ENCODE peak calls at places on chromosomes 1 and 21, in six cellular contexts. One of them, this sample, is unnamed.

GRCh38 chr1:28836421-28836956 is 24.5 kb downstream of the OPRD1 start:
- DNase-seq in GM23338: no peak
- DNase-seq in CD8-positive, alpha-beta T cell: no peak
- DNase-seq in RWPE1: no peak
- DNase-seq in ascending aorta: no peak
- DNase-seq in upper lobe of right lung: no peak
- DNase-seq in this sample: no peak

GRCh38 chr1:56719171-56719570 is 74.1 kb downstream of the PRKAA2 start:
- DNase-seq in GM23338: no peak
- DNase-seq in CD8-positive, alpha-beta T cell: no peak
- DNase-seq in RWPE1: no peak
- DNase-seq in ascending aorta: no peak
- DNase-seq in upper lobe of right lung: no peak
- DNase-seq in this sample: no peak

GRCh38 chr1:30518696-30519095 is 204.7 kb downstream of the MATN1 start:
- DNase-seq in GM23338: no peak
- DNase-seq in CD8-positive, alpha-beta T cell: no peak
- DNase-seq in RWPE1: no peak
- DNase-seq in ascending aorta: no peak
- DNase-seq in upper lobe of right lung: no peak
- DNase-seq in this sample: no peak

GRCh38 chr1:214621178-214621577 is 18.2 kb downstream of the CENPF start:
- DNase-seq in GM23338: no peak
- DNase-seq in CD8-positive, alpha-beta T cell: no peak
- DNase-seq in RWPE1: no peak
- DNase-seq in ascending aorta: no peak
- DNase-seq in upper lobe of right lung: no peak
- DNase-seq in this sample: no peak

GRCh38 chr1:178718520-178718919 is 6.5 kb upstream of the RALGPS2 start:
- DNase-seq in GM23338: no peak
- DNase-seq in CD8-positive, alpha-beta T cell: no peak
- DNase-seq in RWPE1: no peak
- DNase-seq in ascending aorta: no peak
- DNase-seq in upper lobe of right lung: no peak
- DNase-seq in this sample: no peak

GRCh38 chr1:220786337-220787068 is at the start of gene MTARC1:
- DNase-seq in GM23338: peak
- DNase-seq in CD8-positive, alpha-beta T cell: no peak
- DNase-seq in RWPE1: peak
- DNase-seq in ascending aorta: no peak
- DNase-seq in upper lobe of right lung: peak
- DNase-seq in this sample: no peak

GRCh38 chr1:1101503-1101902 is 14.4 kb downstream of the C1orf159 start:
- DNase-seq in GM23338: no peak
- DNase-seq in CD8-positive, alpha-beta T cell: no peak
- DNase-seq in RWPE1: no peak
- DNase-seq in ascending aorta: no peak
- DNase-seq in upper lobe of right lung: peak
- DNase-seq in this sample: no peak

GRCh38 chr1:23555949-23556640 is 3.2 kb downstream of the ID3 start:
- DNase-seq in GM23338: peak
- DNase-seq in CD8-positive, alpha-beta T cell: no peak
- DNase-seq in RWPE1: peak
- DNase-seq in ascending aorta: peak
- DNase-seq in upper lobe of right lung: no peak
- DNase-seq in this sample: peak

GRCh38 chr1:22886211-22886610 is 86.5 kb downstream of the LACTBL1 start:
- DNase-seq in GM23338: no peak
- DNase-seq in CD8-positive, alpha-beta T cell: no peak
- DNase-seq in RWPE1: no peak
- DNase-seq in ascending aorta: no peak
- DNase-seq in upper lobe of right lung: no peak
- DNase-seq in this sample: peak

GRCh38 chr1:227950735-227951224 is 3.0 kb upstream of the WNT9A start:
- DNase-seq in GM23338: no peak
- DNase-seq in CD8-positive, alpha-beta T cell: no peak
- DNase-seq in RWPE1: no peak
- DNase-seq in ascending aorta: no peak
- DNase-seq in upper lobe of right lung: peak
- DNase-seq in this sample: no peak

GRCh38 chr1:12549106-12549459 is 68.9 kb downstream of the DHRS3 start:
- DNase-seq in GM23338: no peak
- DNase-seq in CD8-positive, alpha-beta T cell: no peak
- DNase-seq in RWPE1: no peak
- DNase-seq in ascending aorta: no peak
- DNase-seq in upper lobe of right lung: peak
- DNase-seq in this sample: no peak

GRCh38 chr21:39033878-39034589 is 149.2 kb downstream of the PSMG1 start:
- DNase-seq in GM23338: no peak
- DNase-seq in CD8-positive, alpha-beta T cell: no peak
- DNase-seq in RWPE1: no peak
- DNase-seq in ascending aorta: no peak
- DNase-seq in upper lobe of right lung: peak
- DNase-seq in this sample: no peak

GRCh38 chr1:212816567-212817278 is 25.0 kb downstream of the TATDN3 start:
- DNase-seq in GM23338: no peak
- DNase-seq in CD8-positive, alpha-beta T cell: no peak
- DNase-seq in RWPE1: no peak
- DNase-seq in ascending aorta: no peak
- DNase-seq in upper lobe of right lung: no peak
- DNase-seq in this sample: no peak

GRCh38 chr1:8985915-8986813 is 40.1 kb downstream of the SLC2A7 start:
- DNase-seq in GM23338: no peak
- DNase-seq in CD8-positive, alpha-beta T cell: no peak
- DNase-seq in RWPE1: peak
- DNase-seq in ascending aorta: peak
- DNase-seq in upper lobe of right lung: peak
- DNase-seq in this sample: peak

GRCh38 chr1:26350701-26351590 is 3.0 kb downstream of the CRYBG2 start:
- DNase-seq in GM23338: peak
- DNase-seq in CD8-positive, alpha-beta T cell: no peak
- DNase-seq in RWPE1: no peak
- DNase-seq in ascending aorta: no peak
- DNase-seq in upper lobe of right lung: no peak
- DNase-seq in this sample: no peak

GRCh38 chr1:51636765-51637522 is 20.1 kb downstream of the OSBPL9 start:
- DNase-seq in GM23338: no peak
- DNase-seq in CD8-positive, alpha-beta T cell: no peak
- DNase-seq in RWPE1: peak
- DNase-seq in ascending aorta: peak
- DNase-seq in upper lobe of right lung: no peak
- DNase-seq in this sample: peak

GRCh38 chr1:12148160-12148957 is 18.4 kb upstream of the TNFRSF1B start:
- DNase-seq in GM23338: no peak
- DNase-seq in CD8-positive, alpha-beta T cell: no peak
- DNase-seq in RWPE1: no peak
- DNase-seq in ascending aorta: no peak
- DNase-seq in upper lobe of right lung: no peak
- DNase-seq in this sample: no peak

GRCh38 chr1:244150071-244150470 is 99.0 kb downstream of the ZBTB18 start:
- DNase-seq in GM23338: no peak
- DNase-seq in CD8-positive, alpha-beta T cell: no peak
- DNase-seq in RWPE1: no peak
- DNase-seq in ascending aorta: no peak
- DNase-seq in upper lobe of right lung: no peak
- DNase-seq in this sample: peak

GRCh38 chr21:26798856-26799751 is 46.1 kb downstream of the ADAMTS1 start:
- DNase-seq in GM23338: no peak
- DNase-seq in CD8-positive, alpha-beta T cell: no peak
- DNase-seq in RWPE1: no peak
- DNase-seq in ascending aorta: no peak
- DNase-seq in upper lobe of right lung: no peak
- DNase-seq in this sample: no peak

GRCh38 chr1:12618661-12619395 is 818 bp upstream of the DHRS3 start:
- DNase-seq in GM23338: peak
- DNase-seq in CD8-positive, alpha-beta T cell: peak
- DNase-seq in RWPE1: peak
- DNase-seq in ascending aorta: peak
- DNase-seq in upper lobe of right lung: peak
- DNase-seq in this sample: peak

GRCh38 chr1:32406629-32407111 is 12.4 kb upstream of the BSDC1 start:
- DNase-seq in GM23338: no peak
- DNase-seq in CD8-positive, alpha-beta T cell: no peak
- DNase-seq in RWPE1: no peak
- DNase-seq in ascending aorta: no peak
- DNase-seq in upper lobe of right lung: no peak
- DNase-seq in this sample: no peak

GRCh38 chr1:47703161-47703825 is 265.4 kb downstream of the FOXD2 start:
- DNase-seq in GM23338: no peak
- DNase-seq in CD8-positive, alpha-beta T cell: no peak
- DNase-seq in RWPE1: no peak
- DNase-seq in ascending aorta: no peak
- DNase-seq in upper lobe of right lung: peak
- DNase-seq in this sample: no peak

GRCh38 chr1:37919277-37919676 is 27.6 kb downstream of the INPP5B start:
- DNase-seq in GM23338: peak
- DNase-seq in CD8-positive, alpha-beta T cell: peak
- DNase-seq in RWPE1: no peak
- DNase-seq in ascending aorta: no peak
- DNase-seq in upper lobe of right lung: no peak
- DNase-seq in this sample: no peak

GRCh38 chr1:158068918-158069317 is 75.5 kb downstream of the KIRREL1 start:
- DNase-seq in GM23338: no peak
- DNase-seq in CD8-positive, alpha-beta T cell: no peak
- DNase-seq in RWPE1: no peak
- DNase-seq in ascending aorta: no peak
- DNase-seq in upper lobe of right lung: peak
- DNase-seq in this sample: no peak

GRCh38 chr1:183293243-183293642 is 107.2 kb downstream of the LAMC2 start:
- DNase-seq in GM23338: no peak
- DNase-seq in CD8-positive, alpha-beta T cell: no peak
- DNase-seq in RWPE1: no peak
- DNase-seq in ascending aorta: no peak
- DNase-seq in upper lobe of right lung: no peak
- DNase-seq in this sample: no peak

GRCh38 chr1:224168859-224169380 is 14.1 kb upstream of the DEGS1 start:
- DNase-seq in GM23338: no peak
- DNase-seq in CD8-positive, alpha-beta T cell: peak
- DNase-seq in RWPE1: no peak
- DNase-seq in ascending aorta: no peak
- DNase-seq in upper lobe of right lung: no peak
- DNase-seq in this sample: no peak

GRCh38 chr1:224172229-224172628 is 10.8 kb upstream of the DEGS1 start:
- DNase-seq in GM23338: no peak
- DNase-seq in CD8-positive, alpha-beta T cell: no peak
- DNase-seq in RWPE1: no peak
- DNase-seq in ascending aorta: no peak
- DNase-seq in upper lobe of right lung: no peak
- DNase-seq in this sample: no peak

GRCh38 chr1:224173523-224173922 is 9.5 kb upstream of the DEGS1 start:
- DNase-seq in GM23338: no peak
- DNase-seq in CD8-positive, alpha-beta T cell: no peak
- DNase-seq in RWPE1: no peak
- DNase-seq in ascending aorta: no peak
- DNase-seq in upper lobe of right lung: no peak
- DNase-seq in this sample: no peak

GRCh38 chr1:224169876-224170275 is 13.2 kb upstream of the DEGS1 start:
- DNase-seq in GM23338: peak
- DNase-seq in CD8-positive, alpha-beta T cell: no peak
- DNase-seq in RWPE1: no peak
- DNase-seq in ascending aorta: no peak
- DNase-seq in upper lobe of right lung: no peak
- DNase-seq in this sample: no peak

GRCh38 chr1:224170748-224171478 is 12.1 kb upstream of the DEGS1 start:
- DNase-seq in GM23338: peak
- DNase-seq in CD8-positive, alpha-beta T cell: peak
- DNase-seq in RWPE1: no peak
- DNase-seq in ascending aorta: no peak
- DNase-seq in upper lobe of right lung: peak
- DNase-seq in this sample: no peak
- TF ChIP-seq CTCF in GM23338: peak
- TF ChIP-seq CTCF in CD8-positive, alpha-beta T cell: peak
- TF ChIP-seq CTCF in RWPE1: no peak
- TF ChIP-seq CTCF in ascending aorta: no peak
- TF ChIP-seq CTCF in upper lobe of right lung: peak
- TF ChIP-seq CTCF in this sample: peak

GRCh38 chr21:45747802-45748445 is 104.4 kb downstream of the PCBP3 start:
- DNase-seq in GM23338: peak
- DNase-seq in CD8-positive, alpha-beta T cell: no peak
- DNase-seq in RWPE1: peak
- DNase-seq in ascending aorta: no peak
- DNase-seq in upper lobe of right lung: no peak
- DNase-seq in this sample: no peak
- TF ChIP-seq CTCF in GM23338: no peak
- TF ChIP-seq CTCF in CD8-positive, alpha-beta T cell: no peak
- TF ChIP-seq CTCF in RWPE1: no peak
- TF ChIP-seq CTCF in ascending aorta: no peak
- TF ChIP-seq CTCF in upper lobe of right lung: no peak
- TF ChIP-seq CTCF in this sample: no peak

GRCh38 chr1:101438359-101438758 is 201.5 kb downstream of the S1PR1 start:
- DNase-seq in GM23338: peak
- DNase-seq in CD8-positive, alpha-beta T cell: no peak
- DNase-seq in RWPE1: peak
- DNase-seq in ascending aorta: no peak
- DNase-seq in upper lobe of right lung: no peak
- DNase-seq in this sample: no peak
- TF ChIP-seq CTCF in GM23338: peak
- TF ChIP-seq CTCF in CD8-positive, alpha-beta T cell: no peak
- TF ChIP-seq CTCF in RWPE1: no peak
- TF ChIP-seq CTCF in ascending aorta: no peak
- TF ChIP-seq CTCF in upper lobe of right lung: no peak
- TF ChIP-seq CTCF in this sample: peak

GRCh38 chr1:6104631-6105030 is 58.9 kb downstream of the KCNAB2 start:
- DNase-seq in GM23338: no peak
- DNase-seq in CD8-positive, alpha-beta T cell: no peak
- DNase-seq in RWPE1: no peak
- DNase-seq in ascending aorta: no peak
- DNase-seq in upper lobe of right lung: peak
- DNase-seq in this sample: no peak

GRCh38 chr1:6105218-6105679 is 59.6 kb downstream of the KCNAB2 start:
- DNase-seq in GM23338: no peak
- DNase-seq in CD8-positive, alpha-beta T cell: no peak
- DNase-seq in RWPE1: no peak
- DNase-seq in ascending aorta: no peak
- DNase-seq in upper lobe of right lung: no peak
- DNase-seq in this sample: no peak

GRCh38 chr1:6106321-6106731 is 60.6 kb downstream of the KCNAB2 start:
- DNase-seq in GM23338: no peak
- DNase-seq in CD8-positive, alpha-beta T cell: no peak
- DNase-seq in RWPE1: no peak
- DNase-seq in ascending aorta: no peak
- DNase-seq in upper lobe of right lung: no peak
- DNase-seq in this sample: no peak

GRCh38 chr1:6106977-6107376 is 61.3 kb downstream of the KCNAB2 start:
- DNase-seq in GM23338: no peak
- DNase-seq in CD8-positive, alpha-beta T cell: no peak
- DNase-seq in RWPE1: no peak
- DNase-seq in ascending aorta: no peak
- DNase-seq in upper lobe of right lung: no peak
- DNase-seq in this sample: no peak

DNA sequence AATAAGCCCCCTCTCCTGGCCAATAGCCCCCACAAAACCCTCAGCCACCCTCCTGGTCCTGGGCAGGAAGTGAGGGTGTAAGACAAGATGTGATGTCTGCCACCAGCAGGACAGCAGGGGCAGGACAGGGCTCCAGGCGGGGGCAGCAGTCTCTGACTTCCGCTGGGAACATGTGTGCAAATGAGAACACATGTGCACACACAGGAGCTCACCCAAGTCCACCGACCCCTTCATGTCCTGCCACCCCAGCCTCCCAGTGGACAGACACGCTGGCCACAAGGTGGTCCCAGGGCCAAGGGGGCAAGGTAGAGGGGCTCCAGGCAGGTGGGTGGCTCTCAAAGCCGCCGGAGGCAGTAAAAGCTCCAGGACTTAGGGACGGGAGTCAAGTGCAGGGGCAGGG is 60.1 kb downstream of the KCNAB2 start:
- DNase-seq in GM23338: no peak
- DNase-seq in CD8-positive, alpha-beta T cell: no peak
- DNase-seq in RWPE1: no peak
- DNase-seq in ascending aorta: no peak
- DNase-seq in upper lobe of right lung: no peak
- DNase-seq in this sample: no peak
- TF ChIP-seq CTCF in GM23338: peak
- TF ChIP-seq CTCF in CD8-positive, alpha-beta T cell: no peak
- TF ChIP-seq CTCF in RWPE1: no peak
- TF ChIP-seq CTCF in ascending aorta: no peak
- TF ChIP-seq CTCF in upper lobe of right lung: no peak
- TF ChIP-seq CTCF in this sample: peak